ENCODE peak calls at places on chromosomes 3 and 15, in eight cellular contexts. One of them, this sample, is unnamed.

GRCh38 chr3:72336821-72337479 is 511.3 kb downstream of the SHQ1 start:
- DNase-seq in stimulated activated CD8-positive, alpha-beta memory T cell treated with anti-CD3 and anti-CD28 coated beads, Interleukin-15, amount 100 ng/mL, for 24 hours: no peak
- DNase-seq in HFF-Myc: peak
- DNase-seq in iPS DF 19.7: no peak
- DNase-seq in GM12865: no peak
- DNase-seq in activated naive CD4-positive, alpha-beta T cell: no peak
- DNase-seq in astrocyte: peak
- DNase-seq in endothelial cell: peak
- DNase-seq in this sample: peak

GRCh38 chr15:40058476-40059140 is 19.6 kb upstream of the SRP14 start:
- DNase-seq in stimulated activated CD8-positive, alpha-beta memory T cell treated with anti-CD3 and anti-CD28 coated beads, Interleukin-15, amount 100 ng/mL, for 24 hours: no peak
- DNase-seq in HFF-Myc: no peak
- DNase-seq in iPS DF 19.7: no peak
- DNase-seq in GM12865: peak
- DNase-seq in activated naive CD4-positive, alpha-beta T cell: no peak
- DNase-seq in astrocyte: peak
- DNase-seq in endothelial cell: no peak
- DNase-seq in this sample: no peak

GRCh38 chr3:80439490-80439889 is 671.7 kb upstream of the ROBO1 start:
- DNase-seq in stimulated activated CD8-positive, alpha-beta memory T cell treated with anti-CD3 and anti-CD28 coated beads, Interleukin-15, amount 100 ng/mL, for 24 hours: no peak
- DNase-seq in HFF-Myc: no peak
- DNase-seq in iPS DF 19.7: no peak
- DNase-seq in GM12865: no peak
- DNase-seq in activated naive CD4-positive, alpha-beta T cell: no peak
- DNase-seq in astrocyte: no peak
- DNase-seq in endothelial cell: no peak
- DNase-seq in this sample: no peak

GRCh38 chr3:195388380-195388779 is 54.4 kb downstream of the ACAP2 start:
- DNase-seq in stimulated activated CD8-positive, alpha-beta memory T cell treated with anti-CD3 and anti-CD28 coated beads, Interleukin-15, amount 100 ng/mL, for 24 hours: no peak
- DNase-seq in HFF-Myc: no peak
- DNase-seq in iPS DF 19.7: no peak
- DNase-seq in GM12865: no peak
- DNase-seq in activated naive CD4-positive, alpha-beta T cell: no peak
- DNase-seq in astrocyte: no peak
- DNase-seq in endothelial cell: no peak
- DNase-seq in this sample: no peak

GRCh38 chr3:82261013-82261412 is 499.6 kb upstream of the GBE1 start:
- DNase-seq in stimulated activated CD8-positive, alpha-beta memory T cell treated with anti-CD3 and anti-CD28 coated beads, Interleukin-15, amount 100 ng/mL, for 24 hours: no peak
- DNase-seq in HFF-Myc: no peak
- DNase-seq in iPS DF 19.7: no peak
- DNase-seq in GM12865: no peak
- DNase-seq in activated naive CD4-positive, alpha-beta T cell: no peak
- DNase-seq in astrocyte: no peak
- DNase-seq in endothelial cell: no peak
- DNase-seq in this sample: no peak

GRCh38 chr3:42830437-42831320 is 21.4 kb downstream of the ACKR2 start:
- DNase-seq in stimulated activated CD8-positive, alpha-beta memory T cell treated with anti-CD3 and anti-CD28 coated beads, Interleukin-15, amount 100 ng/mL, for 24 hours: no peak
- DNase-seq in HFF-Myc: no peak
- DNase-seq in iPS DF 19.7: no peak
- DNase-seq in GM12865: peak
- DNase-seq in activated naive CD4-positive, alpha-beta T cell: no peak
- DNase-seq in astrocyte: no peak
- DNase-seq in endothelial cell: no peak
- DNase-seq in this sample: no peak

GRCh38 chr3:13264468-13264795 is 155.7 kb downstream of the NUP210 start:
- DNase-seq in stimulated activated CD8-positive, alpha-beta memory T cell treated with anti-CD3 and anti-CD28 coated beads, Interleukin-15, amount 100 ng/mL, for 24 hours: no peak
- DNase-seq in HFF-Myc: no peak
- DNase-seq in iPS DF 19.7: no peak
- DNase-seq in GM12865: no peak
- DNase-seq in activated naive CD4-positive, alpha-beta T cell: no peak
- DNase-seq in astrocyte: no peak
- DNase-seq in endothelial cell: no peak
- DNase-seq in this sample: no peak

GRCh38 chr15:29819979-29820801 is 2.1 kb downstream of the TJP1 start:
- DNase-seq in stimulated activated CD8-positive, alpha-beta memory T cell treated with anti-CD3 and anti-CD28 coated beads, Interleukin-15, amount 100 ng/mL, for 24 hours: no peak
- DNase-seq in HFF-Myc: no peak
- DNase-seq in iPS DF 19.7: no peak
- DNase-seq in GM12865: no peak
- DNase-seq in activated naive CD4-positive, alpha-beta T cell: no peak
- DNase-seq in astrocyte: no peak
- DNase-seq in endothelial cell: no peak
- DNase-seq in this sample: no peak

GRCh38 chr3:33940149-33940548 is 141.7 kb downstream of the PDCD6IP start:
- DNase-seq in stimulated activated CD8-positive, alpha-beta memory T cell treated with anti-CD3 and anti-CD28 coated beads, Interleukin-15, amount 100 ng/mL, for 24 hours: no peak
- DNase-seq in HFF-Myc: peak
- DNase-seq in iPS DF 19.7: no peak
- DNase-seq in GM12865: no peak
- DNase-seq in activated naive CD4-positive, alpha-beta T cell: no peak
- DNase-seq in astrocyte: peak
- DNase-seq in endothelial cell: no peak
- DNase-seq in this sample: no peak

GRCh38 chr3:74089854-74090253 is 465.1 kb upstream of the PDZRN3 start:
- DNase-seq in stimulated activated CD8-positive, alpha-beta memory T cell treated with anti-CD3 and anti-CD28 coated beads, Interleukin-15, amount 100 ng/mL, for 24 hours: no peak
- DNase-seq in HFF-Myc: no peak
- DNase-seq in iPS DF 19.7: no peak
- DNase-seq in GM12865: no peak
- DNase-seq in activated naive CD4-positive, alpha-beta T cell: no peak
- DNase-seq in astrocyte: peak
- DNase-seq in endothelial cell: no peak
- DNase-seq in this sample: no peak

GRCh38 chr3:107116251-107116650 is 261.0 kb upstream of the CCDC54 start:
- DNase-seq in stimulated activated CD8-positive, alpha-beta memory T cell treated with anti-CD3 and anti-CD28 coated beads, Interleukin-15, amount 100 ng/mL, for 24 hours: no peak
- DNase-seq in HFF-Myc: no peak
- DNase-seq in iPS DF 19.7: no peak
- DNase-seq in GM12865: no peak
- DNase-seq in activated naive CD4-positive, alpha-beta T cell: no peak
- DNase-seq in astrocyte: no peak
- DNase-seq in endothelial cell: no peak
- DNase-seq in this sample: no peak

GRCh38 chr3:129525341-129525968 is 3.0 kb upstream of the RHO start:
- DNase-seq in stimulated activated CD8-positive, alpha-beta memory T cell treated with anti-CD3 and anti-CD28 coated beads, Interleukin-15, amount 100 ng/mL, for 24 hours: no peak
- DNase-seq in HFF-Myc: no peak
- DNase-seq in iPS DF 19.7: no peak
- DNase-seq in GM12865: peak
- DNase-seq in activated naive CD4-positive, alpha-beta T cell: no peak
- DNase-seq in astrocyte: peak
- DNase-seq in endothelial cell: no peak
- DNase-seq in this sample: no peak

GRCh38 chr15:95068847-95069518 is 837.6 kb downstream of the MCTP2 start:
- DNase-seq in stimulated activated CD8-positive, alpha-beta memory T cell treated with anti-CD3 and anti-CD28 coated beads, Interleukin-15, amount 100 ng/mL, for 24 hours: no peak
- DNase-seq in HFF-Myc: no peak
- DNase-seq in iPS DF 19.7: no peak
- DNase-seq in GM12865: no peak
- DNase-seq in activated naive CD4-positive, alpha-beta T cell: no peak
- DNase-seq in astrocyte: no peak
- DNase-seq in endothelial cell: no peak
- DNase-seq in this sample: no peak

GRCh38 chr3:188000361-188000861 is 153.5 kb upstream of the LPP start:
- DNase-seq in stimulated activated CD8-positive, alpha-beta memory T cell treated with anti-CD3 and anti-CD28 coated beads, Interleukin-15, amount 100 ng/mL, for 24 hours: no peak
- DNase-seq in HFF-Myc: no peak
- DNase-seq in iPS DF 19.7: no peak
- DNase-seq in GM12865: no peak
- DNase-seq in activated naive CD4-positive, alpha-beta T cell: no peak
- DNase-seq in astrocyte: no peak
- DNase-seq in endothelial cell: no peak
- DNase-seq in this sample: no peak

GRCh38 chr3:186653079-186653710 is 12.6 kb upstream of the HRG start:
- DNase-seq in stimulated activated CD8-positive, alpha-beta memory T cell treated with anti-CD3 and anti-CD28 coated beads, Interleukin-15, amount 100 ng/mL, for 24 hours: no peak
- DNase-seq in HFF-Myc: no peak
- DNase-seq in iPS DF 19.7: no peak
- DNase-seq in GM12865: peak
- DNase-seq in activated naive CD4-positive, alpha-beta T cell: no peak
- DNase-seq in astrocyte: no peak
- DNase-seq in endothelial cell: no peak
- DNase-seq in this sample: no peak

GRCh38 chr3:45976191-45977091 is 19.2 kb downstream of the FYCO1 start:
- DNase-seq in stimulated activated CD8-positive, alpha-beta memory T cell treated with anti-CD3 and anti-CD28 coated beads, Interleukin-15, amount 100 ng/mL, for 24 hours: no peak
- DNase-seq in HFF-Myc: no peak
- DNase-seq in iPS DF 19.7: no peak
- DNase-seq in GM12865: no peak
- DNase-seq in activated naive CD4-positive, alpha-beta T cell: no peak
- DNase-seq in astrocyte: no peak
- DNase-seq in endothelial cell: no peak
- DNase-seq in this sample: no peak

GRCh38 chr3:20574746-20575145 is 388.7 kb upstream of the SGO1 start:
- DNase-seq in stimulated activated CD8-positive, alpha-beta memory T cell treated with anti-CD3 and anti-CD28 coated beads, Interleukin-15, amount 100 ng/mL, for 24 hours: no peak
- DNase-seq in HFF-Myc: no peak
- DNase-seq in iPS DF 19.7: no peak
- DNase-seq in GM12865: no peak
- DNase-seq in activated naive CD4-positive, alpha-beta T cell: no peak
- DNase-seq in astrocyte: peak
- DNase-seq in endothelial cell: no peak
- DNase-seq in this sample: no peak

GRCh38 chr3:72388117-72388516 is 460.1 kb downstream of the SHQ1 start:
- DNase-seq in stimulated activated CD8-positive, alpha-beta memory T cell treated with anti-CD3 and anti-CD28 coated beads, Interleukin-15, amount 100 ng/mL, for 24 hours: no peak
- DNase-seq in HFF-Myc: no peak
- DNase-seq in iPS DF 19.7: no peak
- DNase-seq in GM12865: no peak
- DNase-seq in activated naive CD4-positive, alpha-beta T cell: no peak
- DNase-seq in astrocyte: no peak
- DNase-seq in endothelial cell: no peak
- DNase-seq in this sample: no peak

GRCh38 chr3:125042725-125043406 is 12.9 kb downstream of the HEG1 start:
- DNase-seq in stimulated activated CD8-positive, alpha-beta memory T cell treated with anti-CD3 and anti-CD28 coated beads, Interleukin-15, amount 100 ng/mL, for 24 hours: no peak
- DNase-seq in HFF-Myc: no peak
- DNase-seq in iPS DF 19.7: no peak
- DNase-seq in GM12865: no peak
- DNase-seq in activated naive CD4-positive, alpha-beta T cell: no peak
- DNase-seq in astrocyte: no peak
- DNase-seq in endothelial cell: no peak
- DNase-seq in this sample: no peak

GRCh38 chr3:124773351-124774304 is 43.4 kb downstream of the UMPS start:
- DNase-seq in stimulated activated CD8-positive, alpha-beta memory T cell treated with anti-CD3 and anti-CD28 coated beads, Interleukin-15, amount 100 ng/mL, for 24 hours: no peak
- DNase-seq in HFF-Myc: no peak
- DNase-seq in iPS DF 19.7: no peak
- DNase-seq in GM12865: peak
- DNase-seq in activated naive CD4-positive, alpha-beta T cell: no peak
- DNase-seq in astrocyte: no peak
- DNase-seq in endothelial cell: no peak
- DNase-seq in this sample: no peak

GRCh38 chr3:120274739-120275167 is 10.3 kb downstream of the GPR156 start:
- DNase-seq in stimulated activated CD8-positive, alpha-beta memory T cell treated with anti-CD3 and anti-CD28 coated beads, Interleukin-15, amount 100 ng/mL, for 24 hours: no peak
- DNase-seq in HFF-Myc: no peak
- DNase-seq in iPS DF 19.7: no peak
- DNase-seq in GM12865: no peak
- DNase-seq in activated naive CD4-positive, alpha-beta T cell: no peak
- DNase-seq in astrocyte: peak
- DNase-seq in endothelial cell: no peak
- DNase-seq in this sample: no peak

GRCh38 chr3:188827078-188827477 is 344.7 kb upstream of the TPRG1 start:
- DNase-seq in stimulated activated CD8-positive, alpha-beta memory T cell treated with anti-CD3 and anti-CD28 coated beads, Interleukin-15, amount 100 ng/mL, for 24 hours: no peak
- DNase-seq in HFF-Myc: no peak
- DNase-seq in iPS DF 19.7: no peak
- DNase-seq in GM12865: no peak
- DNase-seq in activated naive CD4-positive, alpha-beta T cell: no peak
- DNase-seq in astrocyte: no peak
- DNase-seq in endothelial cell: no peak
- DNase-seq in this sample: no peak

GRCh38 chr3:40580494-40581091 is 55.8 kb downstream of the ZNF621 start:
- DNase-seq in stimulated activated CD8-positive, alpha-beta memory T cell treated with anti-CD3 and anti-CD28 coated beads, Interleukin-15, amount 100 ng/mL, for 24 hours: peak
- DNase-seq in HFF-Myc: peak
- DNase-seq in iPS DF 19.7: peak
- DNase-seq in GM12865: peak
- DNase-seq in activated naive CD4-positive, alpha-beta T cell: peak
- DNase-seq in astrocyte: peak
- DNase-seq in endothelial cell: peak
- DNase-seq in this sample: peak

GRCh38 chr3:141812091-141812490 is 48.9 kb downstream of the GRK7 start:
- DNase-seq in stimulated activated CD8-positive, alpha-beta memory T cell treated with anti-CD3 and anti-CD28 coated beads, Interleukin-15, amount 100 ng/mL, for 24 hours: no peak
- DNase-seq in HFF-Myc: no peak
- DNase-seq in iPS DF 19.7: no peak
- DNase-seq in GM12865: no peak
- DNase-seq in activated naive CD4-positive, alpha-beta T cell: no peak
- DNase-seq in astrocyte: peak
- DNase-seq in endothelial cell: no peak
- DNase-seq in this sample: no peak

GRCh38 chr15:77624868-77625267 is 7.8 kb downstream of the LINGO1 start:
- DNase-seq in stimulated activated CD8-positive, alpha-beta memory T cell treated with anti-CD3 and anti-CD28 coated beads, Interleukin-15, amount 100 ng/mL, for 24 hours: no peak
- DNase-seq in HFF-Myc: no peak
- DNase-seq in iPS DF 19.7: no peak
- DNase-seq in GM12865: no peak
- DNase-seq in activated naive CD4-positive, alpha-beta T cell: no peak
- DNase-seq in astrocyte: no peak
- DNase-seq in endothelial cell: no peak
- DNase-seq in this sample: no peak

GRCh38 chr3:140219161-140219745 is 284.3 kb downstream of the CLSTN2 start:
- DNase-seq in stimulated activated CD8-positive, alpha-beta memory T cell treated with anti-CD3 and anti-CD28 coated beads, Interleukin-15, amount 100 ng/mL, for 24 hours: no peak
- DNase-seq in HFF-Myc: no peak
- DNase-seq in iPS DF 19.7: no peak
- DNase-seq in GM12865: no peak
- DNase-seq in activated naive CD4-positive, alpha-beta T cell: no peak
- DNase-seq in astrocyte: no peak
- DNase-seq in endothelial cell: no peak
- DNase-seq in this sample: no peak

GRCh38 chr15:95682129-95682528 is 648.4 kb upstream of the NR2F2 start:
- DNase-seq in stimulated activated CD8-positive, alpha-beta memory T cell treated with anti-CD3 and anti-CD28 coated beads, Interleukin-15, amount 100 ng/mL, for 24 hours: no peak
- DNase-seq in HFF-Myc: no peak
- DNase-seq in iPS DF 19.7: no peak
- DNase-seq in GM12865: no peak
- DNase-seq in activated naive CD4-positive, alpha-beta T cell: no peak
- DNase-seq in astrocyte: no peak
- DNase-seq in endothelial cell: no peak
- DNase-seq in this sample: no peak

GRCh38 chr3:70308760-70309159 is 3.7 kb downstream of the MDFIC2 start:
- DNase-seq in stimulated activated CD8-positive, alpha-beta memory T cell treated with anti-CD3 and anti-CD28 coated beads, Interleukin-15, amount 100 ng/mL, for 24 hours: no peak
- DNase-seq in HFF-Myc: no peak
- DNase-seq in iPS DF 19.7: peak
- DNase-seq in GM12865: peak
- DNase-seq in activated naive CD4-positive, alpha-beta T cell: no peak
- DNase-seq in astrocyte: peak
- DNase-seq in endothelial cell: peak
- DNase-seq in this sample: no peak

GRCh38 chr15:68542771-68543544 is 35.8 kb upstream of the CORO2B start:
- DNase-seq in stimulated activated CD8-positive, alpha-beta memory T cell treated with anti-CD3 and anti-CD28 coated beads, Interleukin-15, amount 100 ng/mL, for 24 hours: no peak
- DNase-seq in HFF-Myc: no peak
- DNase-seq in iPS DF 19.7: no peak
- DNase-seq in GM12865: no peak
- DNase-seq in activated naive CD4-positive, alpha-beta T cell: no peak
- DNase-seq in astrocyte: peak
- DNase-seq in endothelial cell: no peak
- DNase-seq in this sample: no peak

GRCh38 chr15:87365221-87365620 is 891.3 kb downstream of the NTRK3 start:
- DNase-seq in stimulated activated CD8-positive, alpha-beta memory T cell treated with anti-CD3 and anti-CD28 coated beads, Interleukin-15, amount 100 ng/mL, for 24 hours: no peak
- DNase-seq in HFF-Myc: no peak
- DNase-seq in iPS DF 19.7: no peak
- DNase-seq in GM12865: no peak
- DNase-seq in activated naive CD4-positive, alpha-beta T cell: no peak
- DNase-seq in astrocyte: peak
- DNase-seq in endothelial cell: no peak
- DNase-seq in this sample: no peak

GRCh38 chr15:85741662-85742061 is 53.1 kb downstream of the KLHL25 start:
- DNase-seq in stimulated activated CD8-positive, alpha-beta memory T cell treated with anti-CD3 and anti-CD28 coated beads, Interleukin-15, amount 100 ng/mL, for 24 hours: no peak
- DNase-seq in HFF-Myc: no peak
- DNase-seq in iPS DF 19.7: no peak
- DNase-seq in GM12865: no peak
- DNase-seq in activated naive CD4-positive, alpha-beta T cell: no peak
- DNase-seq in astrocyte: no peak
- DNase-seq in endothelial cell: no peak
- DNase-seq in this sample: no peak

GRCh38 chr3:134567605-134568004 is 81.7 kb downstream of the CEP63 start:
- DNase-seq in stimulated activated CD8-positive, alpha-beta memory T cell treated with anti-CD3 and anti-CD28 coated beads, Interleukin-15, amount 100 ng/mL, for 24 hours: no peak
- DNase-seq in HFF-Myc: no peak
- DNase-seq in iPS DF 19.7: no peak
- DNase-seq in GM12865: no peak
- DNase-seq in activated naive CD4-positive, alpha-beta T cell: no peak
- DNase-seq in astrocyte: no peak
- DNase-seq in endothelial cell: no peak
- DNase-seq in this sample: no peak

GRCh38 chr3:175571096-175571495 is 712.0 kb downstream of the NAALADL2 start:
- DNase-seq in stimulated activated CD8-positive, alpha-beta memory T cell treated with anti-CD3 and anti-CD28 coated beads, Interleukin-15, amount 100 ng/mL, for 24 hours: no peak
- DNase-seq in HFF-Myc: no peak
- DNase-seq in iPS DF 19.7: no peak
- DNase-seq in GM12865: no peak
- DNase-seq in activated naive CD4-positive, alpha-beta T cell: no peak
- DNase-seq in astrocyte: no peak
- DNase-seq in endothelial cell: no peak
- DNase-seq in this sample: no peak

GRCh38 chr3:155392138-155392537 is 98.7 kb upstream of the STRIT1 start:
- DNase-seq in stimulated activated CD8-positive, alpha-beta memory T cell treated with anti-CD3 and anti-CD28 coated beads, Interleukin-15, amount 100 ng/mL, for 24 hours: no peak
- DNase-seq in HFF-Myc: no peak
- DNase-seq in iPS DF 19.7: no peak
- DNase-seq in GM12865: no peak
- DNase-seq in activated naive CD4-positive, alpha-beta T cell: no peak
- DNase-seq in astrocyte: no peak
- DNase-seq in endothelial cell: no peak
- DNase-seq in this sample: no peak

This sample was measured in mesothelial cell of epicardium.